ENCODE peak calls at places on chromosomes 16 and 17, in eight cellular contexts. P is mesothelial cell of epicardium; D is MM.1S; W is progenitor cell of endocrine pancreas; Q is HFFc6; N is PC-3; Y is gastrocnemius medialis; O is CD8-positive, alpha-beta T cell. B is an unnamed sample.

GRCh38 chr17:73342057-73342522 is 30.3 kb upstream of the CDC42EP4 start:
- DNase-seq in D (no peak), O (no peak), Y (peak), Q (no peak), P (peak), W (no peak), N (peak), B (no peak)

GRCh38 chr17:1813088-1813487 is 16.6 kb downstream of the SMYD4 start:
- DNase-seq in O (no peak), N (peak), D (no peak), Q (no peak), W (no peak), Y (no peak), P (no peak), B (no peak)

GRCh38 chr16:88630433-88630832 is 7.9 kb upstream of the IL17C start:
- DNase-seq in D (no peak), N (no peak), W (no peak), Q (no peak), O (no peak), Y (no peak), P (no peak), B (no peak)

GRCh38 chr17:46901291-46901690 is 21.7 kb upstream of the GOSR2 start:
- DNase-seq in Y (no peak), N (no peak), P (no peak), Q (no peak), W (no peak), D (no peak), O (no peak), B (no peak)

GRCh38 chr17:48194097-48194550 is 86.6 kb downstream of the SNX11 start:
- DNase-seq in N (peak), W (no peak), Q (peak), P (no peak), Y (no peak), O (no peak), D (no peak), B (no peak)

GRCh38 chr17:41835800-41836549 is at the start of gene NT5C3B:
- DNase-seq in D (peak), O (no peak), Y (peak), N (peak), P (peak), W (peak), Q (no peak), B (peak)

GRCh38 chr17:10741416-10742140 is 11.8 kb upstream of the TMEM220 start:
- DNase-seq in D (no peak), W (no peak), N (no peak), Y (no peak), Q (no peak), P (no peak), O (no peak), B (no peak)

GRCh38 chr16:88454315-88455057 is 1.4 kb downstream of the ZFPM1 start:
- DNase-seq in D (peak), W (no peak), Q (no peak), O (no peak), P (peak), Y (no peak), N (peak), B (no peak)

GRCh38 chr17:58527949-58528348 is 13.5 kb upstream of the MTMR4 start:
- DNase-seq in P (no peak), O (no peak), W (no peak), Q (no peak), Y (no peak), N (no peak), D (no peak), B (no peak)

GRCh38 chr17:61201211-61201610 is 198.4 kb upstream of the TBX2 start:
- DNase-seq in O (no peak), P (no peak), D (no peak), Y (no peak), W (no peak), N (peak), Q (peak), B (no peak)

GRCh38 chr16:25311039-25311438 is 53.4 kb upstream of the ZKSCAN2 start:
- DNase-seq in Y (no peak), Q (no peak), N (no peak), P (no peak), D (no peak), O (no peak), W (no peak), B (no peak)

GRCh38 chr16:12360240-12360639 is 383.7 kb downstream of the SNX29 start:
- DNase-seq in Q (no peak), Y (no peak), P (no peak), O (no peak), N (no peak), W (no peak), D (no peak), B (no peak)

GRCh38 chr17:21129023-21129681 is 2.4 kb downstream of the DHRS7B start:
- DNase-seq in Y (peak), Q (peak), D (no peak), P (no peak), O (no peak), N (peak), W (no peak), B (no peak)

GRCh38 chr17:21213491-21214014 is 408 bp downstream of the TMEM11 start:
- DNase-seq in Y (no peak), O (no peak), P (no peak), W (peak), D (peak), Q (no peak), N (no peak), B (no peak)

GRCh38 chr16:48041861-48042435 is 113.8 kb downstream of the ABCC12 start:
- DNase-seq in O (no peak), D (no peak), Y (no peak), W (peak), P (no peak), N (peak), Q (no peak), B (no peak)

GRCh38 chr17:70563301-70563820 is 394.0 kb downstream of the KCNJ2 start:
- DNase-seq in N (no peak), Q (no peak), D (no peak), Y (no peak), O (no peak), P (no peak), W (no peak), B (no peak)

GRCh38 chr17:45410144-45411091 is 22.3 kb downstream of the ARHGAP27 start:
- DNase-seq in O (no peak), P (no peak), Q (no peak), D (peak), Y (no peak), W (no peak), N (no peak), B (peak)

GRCh38 chr17:9676742-9677387 is 31.5 kb downstream of the USP43 start:
- DNase-seq in O (no peak), W (no peak), P (no peak), N (peak), Y (no peak), D (no peak), Q (peak), B (no peak)

GRCh38 chr16:4058386-4058785 is 57.9 kb downstream of the ADCY9 start:
- DNase-seq in P (no peak), D (no peak), Y (peak), Q (no peak), N (peak), O (no peak), W (no peak), B (no peak)

GRCh38 chr17:70636517-70637133 is 467.3 kb downstream of the KCNJ2 start:
- DNase-seq in N (peak), D (peak), W (no peak), Q (peak), Y (no peak), P (no peak), O (no peak), B (peak)

GRCh38 chr16:47143329-47143676 is 442 bp downstream of the NETO2 start:
- DNase-seq in P (peak), D (peak), Q (peak), Y (peak), O (peak), W (peak), N (peak), B (peak)

GRCh38 chr17:72022328-72022727 is 98.5 kb upstream of the SOX9 start:
- DNase-seq in P (no peak), D (no peak), Q (no peak), W (no peak), O (no peak), Y (no peak), N (no peak), B (no peak)

GRCh38 chr17:49784636-49785035 is 3.8 kb upstream of the KAT7 start:
- DNase-seq in Q (no peak), O (no peak), D (no peak), P (no peak), W (no peak), N (peak), Y (no peak), B (no peak)

GRCh38 chr17:79131274-79131635 is 56.6 kb downstream of the ENGASE start:
- DNase-seq in N (no peak), Q (no peak), D (no peak), W (no peak), O (no peak), P (no peak), Y (no peak), B (no peak)

GRCh38 chr17:79133986-79134385 is 59.4 kb downstream of the ENGASE start:
- DNase-seq in O (no peak), N (no peak), Y (no peak), W (no peak), P (no peak), Q (no peak), D (no peak), B (no peak)

GRCh38 chr17:79131701-79132100 is 57.1 kb downstream of the ENGASE start:
- DNase-seq in N (no peak), W (no peak), D (no peak), Y (no peak), P (no peak), Q (no peak), O (no peak), B (no peak)

GRCh38 chr17:79133214-79133613 is 58.6 kb downstream of the ENGASE start:
- DNase-seq in D (no peak), N (no peak), Q (no peak), W (no peak), P (no peak), O (no peak), Y (no peak), B (no peak)

DNA sequence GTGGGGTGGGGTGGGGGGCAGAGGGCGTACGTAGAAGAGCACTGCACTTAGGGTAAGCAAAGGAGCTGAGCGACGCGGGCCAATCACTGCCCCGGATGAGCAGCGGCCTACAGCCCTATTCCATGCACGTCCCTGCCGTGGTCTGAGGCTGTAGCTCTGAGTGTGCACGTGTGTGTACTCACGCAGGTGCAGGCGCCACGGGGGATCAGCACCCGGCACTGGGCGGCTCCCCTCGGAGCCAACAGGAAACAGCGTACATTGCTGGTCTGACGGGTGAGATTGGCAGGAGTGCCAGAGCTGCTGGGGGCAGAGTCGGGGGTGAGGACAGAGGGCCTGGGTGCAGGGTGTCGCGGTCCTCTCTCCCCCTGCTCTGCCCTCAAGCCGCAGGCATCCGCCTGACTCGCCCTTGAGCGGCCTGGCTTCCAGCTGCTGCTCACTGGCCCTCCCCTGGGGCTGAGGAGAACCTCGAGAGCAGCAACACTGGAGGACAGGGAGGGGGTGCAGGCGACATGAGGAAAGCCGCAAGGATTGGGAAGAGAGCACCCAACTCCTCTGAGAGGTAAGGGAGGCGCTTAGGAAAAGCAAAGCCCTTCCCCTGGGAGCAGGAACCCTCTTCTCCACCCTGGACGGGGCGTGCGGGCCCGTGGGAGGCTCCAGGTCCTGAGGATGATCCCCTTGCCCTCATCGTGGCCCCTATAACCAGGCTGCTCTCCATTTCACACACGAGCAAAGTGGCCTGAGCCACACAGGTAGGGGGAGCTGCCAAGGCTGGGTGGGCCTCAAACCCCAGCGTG is 57.8 kb downstream of the ENGASE start:
- DNase-seq in Q (no peak), Y (no peak), D (no peak), P (no peak), W (no peak), O (no peak), N (no peak), B (no peak)
- TF ChIP-seq CTCF in Q (no peak), Y (no peak), D (no peak), P (no peak), W (no peak), O (no peak), N (no peak), B (no peak)

GRCh38 chr16:10597184-10597583 is 16.8 kb upstream of the EMP2 start:
- DNase-seq in Q (no peak), O (no peak), W (no peak), P (no peak), N (no peak), Y (no peak), D (no peak), B (no peak)

GRCh38 chr16:10590342-10590741 is 9.9 kb upstream of the EMP2 start:
- DNase-seq in Q (no peak), N (peak), W (no peak), Y (no peak), P (no peak), O (no peak), D (no peak), B (no peak)

GRCh38 chr16:10592611-10593010 is 12.2 kb upstream of the EMP2 start:
- DNase-seq in Y (no peak), O (no peak), P (no peak), N (no peak), D (no peak), W (no peak), Q (no peak), B (no peak)

GRCh38 chr16:10598157-10598556 is 17.8 kb upstream of the EMP2 start:
- DNase-seq in N (peak), Y (no peak), W (no peak), O (no peak), P (no peak), D (no peak), Q (no peak), B (no peak)

GRCh38 chr16:10594312-10594950 is 14.0 kb upstream of the EMP2 start:
- DNase-seq in N (peak), Q (no peak), W (no peak), P (no peak), O (no peak), D (no peak), Y (no peak), B (no peak)
- TF ChIP-seq CTCF in N (no peak), Q (no peak), W (no peak), P (no peak), O (no peak), D (no peak), Y (no peak), B (no peak)

GRCh38 chr17:64016248-64016784 is 4.1 kb downstream of the ICAM2 start:
- DNase-seq in N (no peak), Y (no peak), W (no peak), Q (no peak), P (no peak), D (no peak), O (no peak), B (no peak)

GRCh38 chr17:64016974-64017373 is 3.5 kb downstream of the ICAM2 start:
- DNase-seq in P (no peak), D (no peak), O (no peak), N (no peak), Y (no peak), W (no peak), Q (no peak), B (no peak)

GRCh38 chr17:64019486-64020067 is 856 bp downstream of the ICAM2 start:
- DNase-seq in Q (no peak), P (peak), Y (no peak), O (no peak), W (no peak), N (no peak), D (peak), B (no peak)

GRCh38 chr17:64015447-64015846 is 5.0 kb downstream of the ICAM2 start:
- DNase-seq in D (no peak), N (no peak), Y (no peak), Q (no peak), O (no peak), P (no peak), W (no peak), B (no peak)

DNA sequence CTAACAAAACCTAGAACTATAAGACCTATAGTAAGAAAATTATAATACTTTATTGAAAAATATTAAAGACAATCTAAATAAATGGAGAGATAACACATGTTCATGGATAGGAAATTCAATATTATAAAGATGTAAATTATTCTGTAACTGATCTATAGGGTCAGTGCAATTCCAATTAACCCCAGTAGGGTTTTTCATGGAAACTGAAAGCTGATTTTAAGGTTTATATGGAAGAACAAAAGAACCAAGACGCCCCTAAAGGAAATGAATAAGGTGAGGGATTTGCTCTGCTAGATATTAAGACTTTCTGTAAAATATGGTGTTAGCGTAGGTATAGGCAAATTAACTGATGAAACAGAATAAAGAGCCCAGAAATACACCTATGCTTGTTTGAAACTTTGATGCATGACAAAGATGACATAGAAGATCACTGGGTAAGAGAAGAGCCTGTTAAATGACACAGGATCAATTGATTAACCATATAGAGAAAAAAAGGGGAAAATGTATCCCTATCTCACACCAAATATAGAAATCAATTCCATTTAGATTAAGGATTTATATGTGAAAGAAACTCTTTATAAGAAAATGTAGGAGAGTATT is 3.0 kb downstream of the ICAM2 start:
- DNase-seq in Y (no peak), N (peak), O (no peak), P (no peak), D (no peak), W (no peak), Q (no peak), B (no peak)
- TF ChIP-seq CTCF in Y (no peak), N (peak), O (peak), P (peak), D (peak), W (peak), Q (peak), B (no peak)

GRCh38 chr16:79609861-79610260 is 9.3 kb upstream of the MAF start:
- DNase-seq in O (no peak), P (no peak), Y (no peak), W (no peak), N (no peak), D (no peak), Q (no peak), B (no peak)
- TF ChIP-seq CTCF in O (no peak), P (no peak), Y (no peak), W (no peak), N (no peak), D (no peak), Q (no peak), B (no peak)

DNA sequence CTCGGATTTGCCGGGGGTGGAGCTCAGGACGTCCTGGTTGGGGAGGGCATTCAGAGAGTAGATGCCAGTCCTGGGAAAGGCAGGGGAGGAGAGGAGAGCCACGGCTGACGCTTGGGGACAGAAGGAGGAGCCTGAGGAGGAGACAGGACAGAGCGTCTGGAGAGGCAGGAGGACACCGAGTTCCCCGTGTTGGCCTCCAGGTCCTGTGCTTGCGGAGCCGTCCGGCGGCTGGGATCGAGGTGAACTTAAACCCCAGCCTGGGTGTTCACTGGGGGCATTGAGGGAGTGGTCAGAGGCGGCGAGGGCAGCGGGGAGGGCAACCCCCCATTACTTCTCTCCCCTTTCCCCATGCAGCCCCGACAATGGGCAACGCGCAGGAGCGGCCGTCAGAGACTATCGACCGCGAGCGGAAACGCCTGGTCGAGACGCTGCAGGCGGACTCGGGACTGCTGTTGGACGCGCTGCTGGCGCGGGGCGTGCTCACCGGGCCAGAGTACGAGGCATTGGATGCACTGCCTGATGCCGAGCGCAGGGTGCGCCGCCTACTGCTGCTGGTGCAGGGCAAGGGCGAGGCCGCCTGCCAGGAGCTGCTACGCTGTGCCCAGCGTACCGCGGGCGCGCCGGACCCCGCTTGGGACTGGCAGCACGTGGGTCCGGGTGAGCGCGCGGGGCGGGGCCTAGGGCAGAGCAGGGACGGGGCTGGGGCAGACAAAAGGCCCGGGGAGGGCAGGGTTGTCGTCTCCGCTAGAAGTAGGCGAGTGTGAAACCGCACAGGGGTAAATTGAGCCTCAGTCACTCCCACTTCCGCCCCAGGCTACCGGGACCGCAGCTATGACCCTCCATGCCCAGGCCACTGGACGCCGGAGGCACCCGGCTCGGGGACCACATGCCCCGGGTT is 3.7 kb downstream of the NOL3 start:
- DNase-seq in Y (peak), Q (peak), P (no peak), W (peak), D (peak), N (peak), O (no peak), B (peak)
- TF ChIP-seq CTCF in Y (peak), Q (peak), P (no peak), W (peak), D (peak), N (peak), O (peak), B (peak)

DNA sequence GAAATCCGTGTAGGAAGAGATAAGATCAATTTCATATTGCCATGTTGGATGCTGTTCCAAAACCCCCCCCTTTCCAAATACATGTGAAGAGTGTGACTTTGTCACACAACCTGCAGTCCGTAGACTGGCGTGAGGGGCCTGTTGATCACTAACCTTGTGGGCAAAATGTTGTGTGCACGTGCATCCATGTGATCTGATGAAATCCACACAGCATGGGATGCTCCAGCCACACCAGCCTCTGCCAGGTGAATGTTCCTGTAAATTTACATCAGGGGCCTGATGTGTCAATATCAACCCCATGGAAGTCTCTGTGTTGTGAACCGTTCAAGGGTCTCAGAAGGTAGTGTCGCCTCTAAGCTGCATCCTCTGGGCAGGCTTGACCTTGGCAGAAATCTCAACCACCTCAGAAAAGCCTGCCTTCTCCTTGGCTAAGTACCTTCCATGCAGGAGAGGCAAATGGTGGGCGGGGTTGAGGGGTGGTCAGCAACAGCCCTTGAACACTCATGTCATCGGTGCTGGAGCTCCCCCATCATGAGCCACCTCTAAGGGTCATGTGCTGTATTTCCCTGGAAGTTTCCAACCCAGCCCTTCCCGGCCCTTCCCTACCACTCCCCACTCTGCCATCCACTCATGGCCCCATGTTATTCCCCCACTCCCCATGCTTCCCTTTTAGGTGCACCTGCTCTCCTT is 78.2 kb upstream of the DNAH17 start:
- DNase-seq in Q (no peak), O (no peak), P (no peak), N (no peak), Y (no peak), W (no peak), D (no peak), B (no peak)
- TF ChIP-seq CTCF in Q (no peak), O (no peak), P (no peak), N (no peak), Y (no peak), W (no peak), D (no peak), B (no peak)

B was measured in GM13976.